ENCODE peak calls at places on chromosomes 11 and 22, in four cellular contexts. A is AG10803, E is GM13976, H is endothelial cell of umbilical vein. T is an unnamed sample.

GRCh38 chr11:78054971-78055370 is 8.7 kb upstream of the THRSP start:
- DNase-seq in H (no peak), E (no peak), A (no peak), T (no peak)

GRCh38 chr11:14386895-14387480 is 28.0 kb upstream of the RRAS2 start:
- DNase-seq in H (peak), E (no peak), A (peak), T (peak)

GRCh38 chr11:61697093-61697492 is 16.9 kb downstream of the DAGLA start:
- DNase-seq in H (no peak), E (no peak), A (no peak), T (no peak)

GRCh38 chr11:101438126-101438525 is 145.7 kb downstream of the TRPC6 start:
- DNase-seq in A (no peak), H (no peak), E (no peak), T (no peak)

GRCh38 chr11:75214411-75214821 is 26.2 kb upstream of the TPBGL start:
- DNase-seq in A (peak), H (peak), E (peak), T (peak)

GRCh38 chr22:36160499-36160942 is at the start of gene APOL3:
- DNase-seq in E (peak), A (peak), H (peak), T (no peak)

GRCh38 chr11:16081756-16082531 is 274.4 kb downstream of the SOX6 start:
- DNase-seq in E (no peak), A (no peak), H (no peak), T (no peak)

GRCh38 chr11:95338430-95338991 is 107.5 kb upstream of the SESN3 start:
- DNase-seq in E (no peak), H (peak), A (peak), T (no peak)

GRCh38 chr11:128458316-128458715 is 129.0 kb downstream of the ETS1 start:
- DNase-seq in H (peak), A (peak), E (no peak), T (no peak)

GRCh38 chr11:11621881-11622706 is at the start of gene GALNT18:
- DNase-seq in E (peak), H (peak), A (peak), T (peak)

GRCh38 chr11:11618973-11619435 is 2.8 kb downstream of the GALNT18 start:
- DNase-seq in A (no peak), E (no peak), H (no peak), T (no peak)

GRCh38 chr11:11622772-11623531 is 1.1 kb upstream of the GALNT18 start:
- DNase-seq in H (no peak), E (no peak), A (no peak), T (no peak)

GRCh38 chr11:11620251-11620965 is 1.4 kb downstream of the GALNT18 start:
- DNase-seq in E (peak), A (no peak), H (no peak), T (peak)

DNA sequence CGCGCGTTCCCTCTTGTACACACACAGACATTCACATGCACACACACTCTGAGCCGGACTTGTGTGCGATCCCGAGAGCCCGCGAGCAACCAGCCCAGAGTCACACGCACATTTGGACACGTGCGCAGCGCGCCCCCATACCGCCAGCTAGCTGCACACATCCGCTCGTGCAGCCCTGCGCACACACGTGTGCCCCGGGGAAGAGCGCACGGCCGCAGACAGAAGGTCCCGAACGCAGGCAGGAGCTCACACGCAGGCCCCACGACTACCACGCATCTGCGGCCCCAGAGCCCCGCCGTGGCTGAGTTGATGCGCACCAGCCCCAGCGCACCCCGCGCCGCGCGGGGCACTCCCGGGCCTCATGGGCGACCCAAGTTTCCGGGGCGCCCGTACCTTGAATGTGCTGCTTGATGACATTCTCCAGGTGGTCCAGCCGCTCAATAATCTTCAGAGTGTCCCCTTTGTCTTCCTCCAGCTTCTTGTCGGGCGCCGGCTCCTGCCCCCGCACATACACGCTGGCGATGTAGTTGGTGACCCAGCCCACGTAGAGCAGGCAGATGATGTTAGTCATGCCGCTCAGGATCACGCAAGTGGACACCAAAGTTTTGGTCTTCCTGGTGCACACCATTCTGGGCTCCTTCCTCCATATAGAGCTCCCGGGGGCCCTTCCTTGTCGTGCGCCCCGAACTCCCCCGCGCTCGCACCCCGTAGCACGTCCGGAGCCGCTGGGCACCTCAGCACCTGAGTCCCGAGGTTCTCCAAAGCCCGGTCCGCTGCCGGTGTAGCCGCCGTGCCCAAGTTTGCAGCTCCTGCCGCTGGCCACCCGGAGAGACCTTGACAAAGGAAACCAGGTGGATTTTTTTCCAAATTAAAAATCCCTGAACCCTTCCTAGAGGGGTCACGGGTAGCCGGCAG is 582 bp downstream of the GALNT18 start:
- DNase-seq in H (peak), E (peak), A (peak), T (peak)
- TF ChIP-seq CTCF in H (no peak), E (no peak), A (no peak), T (no peak)

GRCh38 chr11:99020324-99021225 is at the start of gene CNTN5:
- DNase-seq in H (no peak), E (peak), A (no peak), T (peak)
- TF ChIP-seq CTCF in H (no peak), E (no peak), A (no peak), T (no peak)

DNA sequence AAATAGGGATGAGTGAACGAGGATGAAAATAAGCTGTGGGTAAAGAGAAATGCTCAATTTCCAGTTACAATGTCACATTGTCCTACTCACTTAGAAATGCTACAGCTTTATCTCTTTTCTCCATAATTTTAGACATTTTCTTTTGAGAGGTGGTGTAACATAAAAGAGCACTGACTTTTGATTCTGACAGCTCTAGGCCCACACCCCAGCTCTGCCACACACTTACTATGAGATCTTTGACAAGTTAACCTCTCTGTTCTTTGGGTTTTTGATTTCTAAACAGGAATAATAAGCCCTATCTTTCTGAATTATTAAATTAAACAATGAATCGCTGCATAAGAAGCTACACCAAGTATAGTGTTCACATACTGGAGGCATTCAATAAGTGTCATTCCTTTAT is 228.3 kb upstream of the PITPNB start:
- DNase-seq in H (no peak), E (no peak), A (no peak), T (no peak)
- TF ChIP-seq CTCF in H (no peak), E (no peak), A (no peak), T (no peak)

DNA sequence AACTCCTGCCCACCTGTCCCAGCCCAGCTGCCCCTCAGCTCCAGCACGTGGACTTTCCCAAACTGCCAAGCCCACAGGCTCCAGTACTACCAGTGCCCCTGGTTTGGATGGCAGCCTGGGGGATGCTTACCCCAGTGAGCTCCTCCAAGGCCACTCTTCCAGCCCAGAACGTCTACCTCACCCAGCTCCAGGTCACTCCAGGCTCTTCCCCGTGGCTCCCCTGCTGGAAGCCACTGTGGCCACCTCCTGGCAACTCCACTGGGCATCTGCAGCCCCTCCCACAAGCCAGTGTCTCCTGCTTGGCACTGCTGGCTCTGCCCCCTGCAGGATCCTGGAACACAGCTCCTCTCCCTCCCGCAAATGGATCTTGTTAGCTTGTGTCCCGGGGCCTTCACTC is 29.3 kb downstream of the LMO1 start:
- DNase-seq in H (no peak), A (no peak), E (no peak), T (peak)
- TF ChIP-seq CTCF in H (peak), A (no peak), E (no peak), T (no peak)

GRCh38 chr22:24156915-24157782 is 24.1 kb upstream of the SUSD2 start:
- DNase-seq in E (peak), A (peak), H (peak), T (peak)

GRCh38 chr22:24153959-24154358 is 27.3 kb upstream of the SUSD2 start:
- DNase-seq in A (no peak), E (no peak), H (no peak), T (no peak)

GRCh38 chr22:24154826-24155225 is 26.5 kb upstream of the SUSD2 start:
- DNase-seq in E (no peak), H (no peak), A (no peak), T (no peak)

GRCh38 chr22:24156146-24156914 is 25.0 kb upstream of the SUSD2 start:
- DNase-seq in H (peak), E (peak), A (peak), T (peak)

DNA sequence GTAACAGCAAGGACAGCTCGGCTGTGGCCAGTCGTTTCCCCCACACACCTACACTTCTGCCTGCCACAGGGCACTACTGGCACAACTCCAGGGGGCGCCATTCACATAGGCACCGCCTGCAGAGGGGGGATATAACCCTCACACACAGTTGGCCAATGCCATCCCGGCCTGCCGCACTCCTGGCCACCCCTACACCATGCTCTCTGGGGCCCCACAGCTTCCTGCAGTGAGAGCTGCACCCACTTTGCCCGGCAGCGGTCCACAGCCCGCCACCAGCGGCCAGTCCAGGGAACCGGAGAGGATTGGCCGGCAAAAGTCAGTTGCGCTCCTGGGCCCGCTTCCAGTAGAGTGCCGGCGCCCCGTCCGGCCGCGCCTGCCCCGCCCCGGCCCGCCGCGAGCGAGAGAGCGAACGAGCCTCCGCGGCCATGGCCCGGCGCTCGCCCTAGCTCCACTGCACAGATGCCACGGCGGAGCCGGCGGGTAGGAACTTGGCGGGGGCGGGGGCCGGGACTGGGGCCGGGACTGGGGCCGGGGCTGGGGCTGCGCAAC is 25.6 kb upstream of the SUSD2 start:
- DNase-seq in A (peak), E (peak), H (peak), T (peak)
- TF ChIP-seq CTCF in A (peak), E (peak), H (peak), T (peak)

GRCh38 chr11:106520146-106520912 is 442.9 kb downstream of the AASDHPPT start:
- DNase-seq in A (peak), H (no peak), E (no peak), T (no peak)

GRCh38 chr11:106523921-106524320 is 446.5 kb downstream of the AASDHPPT start:
- DNase-seq in A (no peak), H (no peak), E (no peak), T (no peak)

DNA sequence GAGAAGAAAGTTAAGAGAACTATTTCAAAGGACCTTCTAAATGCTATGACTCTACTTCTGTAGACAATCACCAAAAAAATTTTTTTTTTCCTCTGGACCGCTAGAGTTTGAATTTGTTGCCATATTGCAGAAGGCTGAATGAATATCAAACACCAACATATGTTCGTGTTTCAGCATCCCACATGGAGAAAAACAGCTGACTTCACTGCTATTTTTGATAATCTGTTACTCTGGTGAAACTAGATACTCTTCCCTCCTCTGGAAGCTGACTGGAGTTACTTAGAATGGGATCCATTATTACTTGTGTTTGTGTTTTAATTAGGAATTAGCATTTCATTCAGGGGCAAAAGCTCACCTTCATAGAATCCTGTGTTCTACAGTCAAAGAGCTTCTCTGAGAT is 447.0 kb downstream of the AASDHPPT start:
- DNase-seq in A (no peak), H (no peak), E (no peak), T (no peak)
- TF ChIP-seq CTCF in A (no peak), H (no peak), E (no peak), T (no peak)

GRCh38 chr11:2122907-2123627 is 16.1 kb downstream of the IGF2 start:
- DNase-seq in A (no peak), E (no peak), H (peak), T (peak)
- TF ChIP-seq CTCF in A (no peak), E (no peak), H (peak), T (no peak)